ENCODE peak calls at places on chromosomes 11 and 22, in nine cellular contexts. S is astrocyte of the cerebellum, T is Calu3, U is A549, X is brain microvascular endothelial cell, B is SK-N-SH, R is pancreas, I is GM10248, V is cardiac muscle cell. L is an unnamed sample.

GRCh38 chr11:20723366-20723765 is 54.0 kb downstream of the NELL1 start:
- DNase-seq in S (no peak), T (no peak), U (no peak), X (no peak), B (no peak), R (no peak), I (no peak), V (no peak), L (no peak)

GRCh38 chr11:35029979-35030378 is 109.0 kb upstream of the CD44 start:
- DNase-seq in S (no peak), T (no peak), U (no peak), X (peak), B (no peak), R (no peak), I (no peak), V (peak), L (no peak)

GRCh38 chr11:106228996-106229395 is 151.5 kb downstream of the AASDHPPT start:
- DNase-seq in S (no peak), T (no peak), U (no peak), X (peak), B (no peak), R (no peak), I (no peak), V (peak), L (no peak)

GRCh38 chr11:58968251-58968711 is 29.0 kb downstream of the GLYATL1 start:
- DNase-seq in S (no peak), T (peak), U (no peak), X (no peak), B (no peak), R (peak), I (no peak), V (no peak), L (no peak)

GRCh38 chr11:77497368-77497767 is 23.5 kb upstream of the PAK1 start:
- DNase-seq in S (no peak), T (no peak), U (no peak), X (no peak), B (no peak), R (no peak), I (no peak), V (no peak), L (no peak)

GRCh38 chr11:72670041-72670440 is 4.2 kb downstream of the PDE2A start:
- DNase-seq in S (no peak), T (no peak), U (no peak), X (no peak), B (no peak), R (no peak), I (no peak), V (no peak), L (no peak)

GRCh38 chr22:17562906-17563870 is at the start of gene SLC25A18:
- DNase-seq in S (no peak), T (no peak), U (no peak), X (no peak), B (no peak), R (no peak), I (no peak), V (peak), L (no peak)

GRCh38 chr11:134819026-134819425 is 407.0 kb upstream of the B3GAT1 start:
- DNase-seq in S (no peak), T (no peak), U (no peak), X (no peak), B (no peak), R (no peak), I (no peak), V (no peak), L (no peak)

GRCh38 chr22:22421392-22421791 is 87.2 kb downstream of the ZNF280B start:
- DNase-seq in S (no peak), T (no peak), U (no peak), X (no peak), B (no peak), R (no peak), I (no peak), V (no peak), L (no peak)

GRCh38 chr11:74325649-74326645 is 14.5 kb upstream of the P4HA3 start:
- DNase-seq in S (peak), T (no peak), U (no peak), X (peak), B (no peak), R (peak), I (no peak), V (peak), L (peak)

GRCh38 chr11:62980133-62980760 is 4.5 kb downstream of the SLC22A6 start:
- DNase-seq in S (no peak), T (no peak), U (no peak), X (peak), B (no peak), R (no peak), I (no peak), V (peak), L (no peak)

GRCh38 chr22:24053481-24054226 is 42.5 kb downstream of the CABIN1 start:
- DNase-seq in S (no peak), T (no peak), U (no peak), X (no peak), B (no peak), R (no peak), I (peak), V (no peak), L (no peak)

GRCh38 chr22:32880061-32880460 is 78.6 kb downstream of the TIMP3 start:
- DNase-seq in S (no peak), T (no peak), U (no peak), X (no peak), B (no peak), R (no peak), I (no peak), V (peak), L (no peak)

DNA sequence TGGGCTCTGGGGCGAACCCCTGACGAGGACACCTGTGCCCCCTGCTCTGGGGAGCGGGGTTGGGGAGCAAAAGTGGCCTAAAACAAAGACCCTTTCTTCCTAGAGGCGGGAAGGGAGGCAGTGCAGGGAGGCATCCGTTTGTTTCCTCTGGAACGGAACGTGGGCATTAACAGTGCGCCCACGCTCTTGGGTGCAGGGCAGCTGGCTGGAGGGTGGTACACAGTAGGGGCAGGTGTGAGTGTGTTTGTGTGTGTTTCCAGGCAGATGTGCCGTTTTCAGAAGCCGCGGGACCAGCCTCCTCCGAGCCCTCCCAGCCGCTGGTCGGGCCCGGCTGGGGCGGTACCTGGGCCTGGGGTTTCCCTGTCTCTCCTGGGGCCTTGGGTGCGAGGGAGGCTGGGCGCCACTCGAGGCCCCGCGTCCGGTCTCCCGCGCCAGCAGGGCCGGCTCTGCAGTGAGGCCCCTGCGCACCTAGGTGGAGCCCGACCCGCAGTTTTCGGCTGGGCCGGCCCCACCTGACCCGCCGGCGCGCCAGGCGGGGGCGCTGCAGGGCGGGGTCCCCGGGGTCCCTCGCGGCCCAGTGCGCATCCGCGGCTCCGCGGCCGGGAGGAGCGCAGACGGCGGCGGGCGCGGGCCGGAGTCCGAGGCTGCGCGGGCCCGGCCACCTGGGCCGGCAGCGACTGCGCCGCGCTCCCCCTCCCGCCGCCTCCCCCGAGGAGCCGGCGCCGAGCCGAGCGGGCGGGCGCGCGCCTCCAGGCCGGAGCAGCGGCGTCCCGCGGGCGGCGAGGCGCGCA is 1252.7 kb downstream of the BRD1 start:
- DNase-seq in S (no peak), T (no peak), U (peak), X (no peak), B (peak), R (peak), I (no peak), V (peak), L (no peak)
- TF ChIP-seq CTCF in S (peak), T (no peak), U (peak), X (peak), B (no peak), R (no peak), I (no peak), V (no peak), L (no peak)

GRCh38 chr11:69101100-69101791 is 52.5 kb downstream of the TPCN2 start:
- DNase-seq in S (peak), T (peak), U (peak), X (peak), B (peak), R (peak), I (peak), V (peak), L (peak)

GRCh38 chr11:69101792-69102152 is 53.0 kb downstream of the TPCN2 start:
- DNase-seq in S (no peak), T (no peak), U (no peak), X (no peak), B (no peak), R (no peak), I (peak), V (no peak), L (no peak)

GRCh38 chr11:69102161-69102695 is 53.5 kb downstream of the TPCN2 start:
- DNase-seq in S (no peak), T (no peak), U (no peak), X (no peak), B (no peak), R (peak), I (no peak), V (no peak), L (no peak)

GRCh38 chr11:69104212-69104855 is 51.4 kb upstream of the SMIM38 start:
- DNase-seq in S (no peak), T (no peak), U (no peak), X (no peak), B (no peak), R (peak), I (no peak), V (no peak), L (no peak)

GRCh38 chr11:69102732-69103615 is 52.8 kb upstream of the SMIM38 start:
- DNase-seq in S (no peak), T (peak), U (no peak), X (no peak), B (peak), R (peak), I (peak), V (no peak), L (no peak)
- TF ChIP-seq CTCF in S (peak), T (peak), U (peak), X (peak), B (peak), R (no peak), I (peak), V (peak), L (no peak)

DNA sequence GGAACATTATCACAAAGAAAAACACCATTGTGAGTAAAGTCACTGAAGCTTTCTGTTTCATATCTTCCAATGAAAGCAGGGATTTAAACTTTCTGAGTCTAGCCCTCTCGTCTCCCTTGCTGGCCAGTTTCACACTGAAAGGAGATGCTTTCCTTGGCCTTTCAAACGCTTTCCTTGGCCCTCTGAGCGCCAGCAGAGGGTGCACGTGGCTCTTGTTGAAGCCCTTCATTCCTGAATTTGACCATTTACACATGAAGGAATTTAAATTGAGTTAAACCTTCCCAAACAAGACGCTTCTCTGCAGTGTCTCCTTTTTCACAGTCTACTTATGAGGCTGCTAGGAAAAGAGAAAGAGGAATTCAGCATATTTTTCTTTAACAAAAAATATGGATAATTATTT is 21.5 kb downstream of the NNMT start:
- DNase-seq in S (no peak), T (no peak), U (no peak), X (no peak), B (peak), R (no peak), I (no peak), V (peak), L (peak)
- TF ChIP-seq CTCF in S (peak), T (no peak), U (peak), X (peak), B (peak), R (no peak), I (peak), V (peak), L (peak)

GRCh38 chr11:125933030-125933813 is 12.6 kb upstream of the VSIG10L2 start:
- DNase-seq in S (no peak), T (no peak), U (no peak), X (no peak), B (no peak), R (no peak), I (no peak), V (no peak), L (no peak)

GRCh38 chr11:125932301-125932700 is 13.5 kb upstream of the VSIG10L2 start:
- DNase-seq in S (no peak), T (no peak), U (no peak), X (no peak), B (no peak), R (no peak), I (no peak), V (no peak), L (no peak)

GRCh38 chr11:125935629-125936199 is 10.1 kb upstream of the VSIG10L2 start:
- DNase-seq in S (no peak), T (no peak), U (no peak), X (no peak), B (peak), R (no peak), I (no peak), V (peak), L (peak)

GRCh38 chr11:125934473-125934872 is 11.4 kb upstream of the VSIG10L2 start:
- DNase-seq in S (no peak), T (no peak), U (no peak), X (no peak), B (no peak), R (no peak), I (no peak), V (no peak), L (no peak)

DNA sequence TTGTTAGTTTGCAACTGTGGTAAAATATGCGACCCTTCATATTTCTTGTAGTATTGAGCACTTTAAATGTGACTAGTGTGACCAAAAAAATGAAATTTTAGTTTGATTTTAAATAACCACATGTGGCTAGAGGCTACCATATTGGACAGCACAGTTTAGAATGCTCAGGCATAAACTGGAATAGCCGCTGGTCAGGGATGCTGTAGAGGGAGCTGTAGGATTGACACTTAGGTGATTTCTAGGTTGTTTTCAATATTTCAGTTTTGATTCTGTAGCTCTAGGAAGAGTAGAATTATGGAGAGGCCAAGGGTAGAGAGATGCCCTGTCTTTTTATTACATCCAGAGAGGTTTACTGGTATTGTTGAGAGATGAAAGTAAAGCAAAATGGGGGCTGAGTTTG is 10.8 kb upstream of the VSIG10L2 start:
- DNase-seq in S (no peak), T (no peak), U (no peak), X (no peak), B (no peak), R (no peak), I (no peak), V (no peak), L (no peak)
- TF ChIP-seq CTCF in S (no peak), T (no peak), U (no peak), X (peak), B (peak), R (no peak), I (no peak), V (no peak), L (peak)

GRCh38 chr11:99911116-99911515 is 776.0 kb upstream of the ARHGAP42 start:
- DNase-seq in S (no peak), T (no peak), U (no peak), X (no peak), B (no peak), R (no peak), I (no peak), V (no peak), L (no peak)
- TF ChIP-seq CTCF in S (no peak), T (no peak), U (no peak), X (no peak), B (peak), R (no peak), I (no peak), V (no peak), L (no peak)

L was measured in AG09319.